ENCODE peak calls at places on chromosomes 3 and 15, in six cellular contexts. Z is AG09309, K is heart left ventricle, T is A673, S is HepG2, I is ovary. A is an unnamed sample.

GRCh38 chr15:39589815-39590644 is 9.2 kb downstream of the THBS1 start:
- DNase-seq in S (no peak), K (no peak), I (no peak), Z (peak), T (no peak), A (no peak)

GRCh38 chr15:50135123-50135541 is 16.1 kb upstream of the ATP8B4 start:
- DNase-seq in Z (no peak), T (no peak), K (no peak), I (no peak), S (no peak), A (no peak)

GRCh38 chr15:74798388-74799254 is 14.0 kb upstream of the LMAN1L start:
- DNase-seq in T (no peak), K (no peak), I (no peak), Z (no peak), S (no peak), A (no peak)

GRCh38 chr3:152083058-152083457 is 185.7 kb upstream of the MBNL1 start:
- DNase-seq in K (no peak), I (no peak), T (peak), Z (no peak), S (no peak), A (no peak)

GRCh38 chr3:196501316-196502064 is 2.1 kb downstream of the RNF168 start:
- DNase-seq in T (peak), I (no peak), K (no peak), Z (no peak), S (no peak), A (peak)

GRCh38 chr3:52527732-52528595 is 5.7 kb downstream of the NT5DC2 start:
- DNase-seq in S (no peak), I (peak), T (no peak), Z (no peak), K (peak), A (no peak)

GRCh38 chr3:149077638-149078037 is 8.7 kb downstream of the HLTF start:
- DNase-seq in K (no peak), I (no peak), S (no peak), Z (peak), T (no peak), A (peak)

GRCh38 chr15:40091861-40092415 is 16.7 kb downstream of the BMF start:
- DNase-seq in K (no peak), S (no peak), Z (no peak), I (no peak), T (peak), A (no peak)

GRCh38 chr3:43405888-43406636 is 119.7 kb downstream of the SNRK start:
- DNase-seq in Z (peak), I (no peak), S (no peak), K (no peak), T (no peak), A (peak)

GRCh38 chr15:27133244-27133643 is 162.3 kb downstream of the GABRG3 start:
- DNase-seq in S (no peak), Z (no peak), T (no peak), I (no peak), K (no peak), A (no peak)

DNA sequence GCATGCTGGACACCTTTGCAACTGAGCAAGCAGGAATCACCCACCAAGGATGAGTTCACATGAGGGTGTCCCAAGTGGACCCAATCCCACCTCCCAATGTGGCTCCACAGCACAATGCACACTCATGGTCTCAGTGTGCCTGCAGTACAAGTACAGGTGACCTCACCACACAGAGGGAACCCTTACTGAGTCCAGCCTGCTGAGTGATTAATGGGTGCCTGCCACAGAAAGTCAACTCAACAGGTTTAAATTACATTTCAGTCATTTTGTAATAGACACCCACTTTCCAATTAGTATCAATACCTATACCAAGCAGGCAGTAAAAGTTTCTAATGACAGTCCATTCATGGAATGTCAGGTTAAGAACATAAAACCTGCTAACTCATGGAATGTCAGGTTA is 59.5 kb downstream of the HERC2 start:
- DNase-seq in K (no peak), T (no peak), S (no peak), Z (no peak), I (no peak), A (no peak)
- TF ChIP-seq CTCF in K (no peak), T (no peak), S (no peak), Z (no peak), I (no peak), A (no peak)

DNA sequence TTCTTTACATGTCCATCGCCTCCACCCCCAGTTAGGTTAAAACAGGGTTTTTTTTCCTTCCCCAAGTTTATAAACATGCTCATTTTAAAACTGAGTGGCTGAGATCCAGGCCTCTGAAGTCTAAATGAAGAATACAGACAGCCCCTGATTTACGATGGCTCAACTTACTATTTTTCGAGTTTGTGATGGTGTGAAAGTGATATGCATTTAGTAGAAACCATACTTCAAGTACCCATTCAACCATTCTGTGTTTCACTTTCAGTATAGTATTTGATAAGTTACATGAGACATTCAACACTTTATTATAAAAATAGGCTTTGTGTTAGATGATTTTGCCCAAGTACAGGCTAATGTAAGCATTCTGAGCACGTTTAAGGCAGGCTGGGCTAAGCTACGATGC is 30.5 kb upstream of the GNB5 start:
- DNase-seq in K (no peak), T (no peak), I (no peak), Z (no peak), S (no peak), A (no peak)
- H3K4me3 ChIP-seq in K (no peak), T (no peak), I (no peak), Z (no peak), S (no peak), A (no peak)

GRCh38 chr3:40524571-40525285 is at the start of gene ZNF621:
- DNase-seq in I (peak), Z (peak), S (peak), K (peak), T (peak), A (peak)
- TF ChIP-seq CTCF in I (no peak), Z (no peak), S (peak), K (no peak), T (no peak), A (no peak)

DNA sequence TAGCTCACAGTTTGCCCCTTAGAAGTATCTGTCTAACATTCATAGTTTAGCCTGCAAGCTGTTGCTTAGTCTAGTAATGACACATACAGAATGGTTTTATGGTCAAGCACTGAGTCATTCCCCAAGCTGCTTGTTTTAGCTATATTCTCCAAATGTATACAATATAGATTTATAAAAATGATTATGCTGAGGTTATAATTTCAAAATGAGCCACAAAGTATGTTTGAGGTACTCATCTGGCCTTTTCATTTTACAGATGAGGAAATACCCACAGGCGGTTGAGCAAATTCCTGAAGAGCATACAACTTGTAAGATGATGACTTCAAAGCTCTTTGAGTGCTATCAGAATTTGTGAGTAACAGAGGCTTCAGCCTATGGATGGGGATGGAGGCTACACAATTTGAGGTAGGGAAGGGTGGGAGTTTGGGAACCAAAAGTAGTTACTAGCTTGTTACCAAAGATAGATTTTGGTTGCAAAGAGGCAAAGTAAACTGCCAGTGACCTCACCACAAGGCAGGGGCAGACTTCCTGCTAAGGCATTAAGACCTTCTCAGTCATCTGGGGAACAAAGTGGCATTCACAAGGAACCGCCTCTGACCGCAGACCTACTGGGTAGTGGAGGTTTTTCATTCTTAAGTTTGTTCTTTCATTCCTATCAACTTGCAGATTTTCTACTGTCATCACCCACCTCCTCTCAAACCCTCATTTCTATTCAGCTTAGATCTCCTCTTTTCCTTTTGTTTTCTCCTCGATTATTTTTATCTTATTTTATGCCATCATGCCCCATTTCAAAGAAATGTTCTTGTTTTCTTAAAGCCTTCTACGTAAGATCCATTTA is 257.2 kb upstream of the NECTIN3 start:
- DNase-seq in Z (peak), K (no peak), S (no peak), I (no peak), T (no peak), A (peak)
- H3K4me3 ChIP-seq in Z (no peak), K (no peak), S (no peak), I (no peak), T (no peak), A (no peak)

DNA sequence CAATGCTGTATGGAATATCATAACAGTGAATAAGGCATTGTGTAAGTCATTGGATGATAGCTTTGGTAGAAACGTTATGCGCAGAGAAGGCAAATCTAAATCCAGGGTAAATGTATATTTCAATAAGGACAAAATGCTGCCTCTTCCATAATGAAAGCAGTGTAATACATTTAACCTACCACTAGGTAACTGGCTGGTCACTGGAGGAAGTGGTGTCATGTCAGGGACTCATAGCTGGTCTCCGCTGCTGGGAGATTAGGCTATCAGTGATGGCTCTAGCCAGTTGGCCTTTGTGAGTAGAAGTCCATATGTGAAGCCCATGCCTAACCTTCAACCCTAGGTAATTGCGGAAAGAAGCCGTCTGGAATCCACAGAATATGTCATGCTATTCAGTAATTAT is 140.9 kb downstream of the NLGN1 start:
- DNase-seq in T (no peak), S (no peak), I (no peak), Z (no peak), K (no peak), A (no peak)
- TF ChIP-seq CTCF in T (peak), S (no peak), I (no peak), Z (no peak), K (no peak), A (no peak)

GRCh38 chr3:129837057-129837631 is 56.4 kb downstream of the TMCC1 start:
- DNase-seq in I (no peak), Z (no peak), K (no peak), S (no peak), T (peak), A (no peak)
- H3K4me3 ChIP-seq in I (no peak), Z (no peak), K (no peak), S (no peak), T (no peak), A (no peak)